ENCODE peak calls at places on chromosomes 6 and 20, in five cellular contexts. One of them, this sample, is unnamed. For H3K4me1, the result is how much of the 10 kb centered on the place peaks cover.

GRCh38 chr6:11780097-11780428 is 1.5 kb upstream of the ADTRP start:
- DNase-seq in naive thymus-derived CD4-positive, alpha-beta T cell: no peak
- DNase-seq in vagina: no peak
- DNase-seq in neuronal stem cell: no peak
- DNase-seq in DND-41: no peak
- DNase-seq in this sample: no peak

GRCh38 chr6:40999498-41000070 is 39.4 kb downstream of the UNC5CL start:
- DNase-seq in naive thymus-derived CD4-positive, alpha-beta T cell: no peak
- DNase-seq in vagina: no peak
- DNase-seq in neuronal stem cell: no peak
- DNase-seq in DND-41: peak
- DNase-seq in this sample: no peak

GRCh38 chr6:116616757-116617093 is 446 bp downstream of the RSPH4A start:
- DNase-seq in naive thymus-derived CD4-positive, alpha-beta T cell: peak
- DNase-seq in vagina: no peak
- DNase-seq in neuronal stem cell: no peak
- DNase-seq in DND-41: no peak
- DNase-seq in this sample: peak

GRCh38 chr6:56040271-56040670 is 164.9 kb upstream of the BMP5 start:
- DNase-seq in naive thymus-derived CD4-positive, alpha-beta T cell: no peak
- DNase-seq in vagina: no peak
- DNase-seq in neuronal stem cell: no peak
- DNase-seq in DND-41: no peak
- DNase-seq in this sample: no peak

GRCh38 chr6:96157018-96157565 is 141.3 kb downstream of the FUT9 start:
- DNase-seq in naive thymus-derived CD4-positive, alpha-beta T cell: no peak
- DNase-seq in vagina: no peak
- DNase-seq in neuronal stem cell: no peak
- DNase-seq in DND-41: no peak
- DNase-seq in this sample: no peak

GRCh38 chr20:35292504-35293285 is 470 bp upstream of the FAM83C start:
- DNase-seq in naive thymus-derived CD4-positive, alpha-beta T cell: no peak
- DNase-seq in vagina: no peak
- DNase-seq in neuronal stem cell: no peak
- DNase-seq in DND-41: no peak
- DNase-seq in this sample: no peak

GRCh38 chr6:44126320-44127149 is 717 bp downstream of the MRPL14 start:
- DNase-seq in naive thymus-derived CD4-positive, alpha-beta T cell: peak
- DNase-seq in vagina: no peak
- DNase-seq in neuronal stem cell: peak
- DNase-seq in DND-41: peak
- DNase-seq in this sample: peak

GRCh38 chr20:237479-237878 is 10.4 kb downstream of the DEFB129 start:
- DNase-seq in naive thymus-derived CD4-positive, alpha-beta T cell: peak
- DNase-seq in vagina: no peak
- DNase-seq in neuronal stem cell: no peak
- DNase-seq in DND-41: no peak
- DNase-seq in this sample: no peak

GRCh38 chr20:20594171-20594530 is 118.3 kb downstream of the RALGAPA2 start:
- DNase-seq in naive thymus-derived CD4-positive, alpha-beta T cell: no peak
- DNase-seq in vagina: no peak
- DNase-seq in neuronal stem cell: peak
- DNase-seq in DND-41: no peak
- DNase-seq in this sample: no peak

GRCh38 chr6:149895702-149896310 is 2.1 kb downstream of the RAET1E start:
- DNase-seq in naive thymus-derived CD4-positive, alpha-beta T cell: peak
- DNase-seq in vagina: no peak
- DNase-seq in neuronal stem cell: no peak
- DNase-seq in DND-41: peak
- DNase-seq in this sample: peak

GRCh38 chr6:82686719-82687118 is 323.1 kb downstream of the TPBG start:
- DNase-seq in naive thymus-derived CD4-positive, alpha-beta T cell: no peak
- DNase-seq in vagina: no peak
- DNase-seq in neuronal stem cell: no peak
- DNase-seq in DND-41: no peak
- DNase-seq in this sample: no peak

GRCh38 chr6:52285174-52286068 is 879 bp upstream of the MCM3 start:
- DNase-seq in naive thymus-derived CD4-positive, alpha-beta T cell: no peak
- DNase-seq in vagina: no peak
- DNase-seq in neuronal stem cell: no peak
- DNase-seq in DND-41: no peak
- DNase-seq in this sample: no peak

GRCh38 chr20:1241456-1241855 is 15.6 kb downstream of the RAD21L1 start:
- DNase-seq in naive thymus-derived CD4-positive, alpha-beta T cell: no peak
- DNase-seq in vagina: no peak
- DNase-seq in neuronal stem cell: no peak
- DNase-seq in DND-41: no peak
- DNase-seq in this sample: no peak

GRCh38 chr6:38876470-38876869 is 161.4 kb downstream of the DNAH8 start:
- DNase-seq in naive thymus-derived CD4-positive, alpha-beta T cell: peak
- DNase-seq in vagina: no peak
- DNase-seq in neuronal stem cell: no peak
- DNase-seq in DND-41: peak
- DNase-seq in this sample: peak

GRCh38 chr6:40778186-40778585 is 191.0 kb upstream of the LRFN2 start:
- DNase-seq in naive thymus-derived CD4-positive, alpha-beta T cell: no peak
- DNase-seq in vagina: no peak
- DNase-seq in neuronal stem cell: no peak
- DNase-seq in DND-41: no peak
- DNase-seq in this sample: no peak

GRCh38 chr6:152089992-152090391 is 282.5 kb downstream of the ESR1 start:
- DNase-seq in naive thymus-derived CD4-positive, alpha-beta T cell: no peak
- DNase-seq in vagina: no peak
- DNase-seq in neuronal stem cell: no peak
- DNase-seq in DND-41: no peak
- DNase-seq in this sample: no peak

GRCh38 chr6:110053395-110054240 is 75.5 kb downstream of the GPR6 start:
- DNase-seq in naive thymus-derived CD4-positive, alpha-beta T cell: peak
- DNase-seq in vagina: peak
- DNase-seq in neuronal stem cell: peak
- DNase-seq in DND-41: peak
- DNase-seq in this sample: peak

GRCh38 chr20:44017905-44018683 is 103.4 kb downstream of the TOX2 start:
- DNase-seq in naive thymus-derived CD4-positive, alpha-beta T cell: no peak
- DNase-seq in vagina: no peak
- DNase-seq in neuronal stem cell: no peak
- DNase-seq in DND-41: peak
- DNase-seq in this sample: no peak

GRCh38 chr20:34240698-34241615 is at the start of gene ASIP:
- DNase-seq in naive thymus-derived CD4-positive, alpha-beta T cell: peak
- DNase-seq in vagina: no peak
- DNase-seq in neuronal stem cell: no peak
- DNase-seq in DND-41: peak
- DNase-seq in this sample: no peak

GRCh38 chr6:106626485-106626884 is 2.8 kb downstream of the RTN4IP1 start:
- DNase-seq in naive thymus-derived CD4-positive, alpha-beta T cell: no peak
- DNase-seq in vagina: no peak
- DNase-seq in neuronal stem cell: no peak
- DNase-seq in DND-41: no peak
- DNase-seq in this sample: no peak

GRCh38 chr6:155493694-155494143 is 38.1 kb upstream of the NOX3 start:
- DNase-seq in naive thymus-derived CD4-positive, alpha-beta T cell: no peak
- DNase-seq in vagina: no peak
- DNase-seq in neuronal stem cell: no peak
- DNase-seq in DND-41: no peak
- DNase-seq in this sample: no peak

GRCh38 chr6:94636780-94637385 is 940.5 kb upstream of the MANEA start:
- DNase-seq in naive thymus-derived CD4-positive, alpha-beta T cell: no peak
- DNase-seq in vagina: no peak
- DNase-seq in neuronal stem cell: peak
- DNase-seq in DND-41: no peak
- DNase-seq in this sample: no peak

GRCh38 chr20:22797103-22797502 is 212.7 kb upstream of the FOXA2 start:
- DNase-seq in naive thymus-derived CD4-positive, alpha-beta T cell: no peak
- DNase-seq in vagina: no peak
- DNase-seq in neuronal stem cell: no peak
- DNase-seq in DND-41: no peak
- DNase-seq in this sample: no peak

GRCh38 chr6:31401403-31401802 is 2.0 kb upstream of the MICA start:
- DNase-seq in naive thymus-derived CD4-positive, alpha-beta T cell: no peak
- DNase-seq in vagina: no peak
- DNase-seq in neuronal stem cell: no peak
- DNase-seq in DND-41: peak
- DNase-seq in this sample: peak
- H3K4me1 ChIP-seq in naive thymus-derived CD4-positive, alpha-beta T cell: under half
- H3K4me1 ChIP-seq in vagina: half or more
- H3K4me1 ChIP-seq in neuronal stem cell: under half
- H3K4me1 ChIP-seq in DND-41: half or more
- H3K4me1 ChIP-seq in this sample: half or more

DNA sequence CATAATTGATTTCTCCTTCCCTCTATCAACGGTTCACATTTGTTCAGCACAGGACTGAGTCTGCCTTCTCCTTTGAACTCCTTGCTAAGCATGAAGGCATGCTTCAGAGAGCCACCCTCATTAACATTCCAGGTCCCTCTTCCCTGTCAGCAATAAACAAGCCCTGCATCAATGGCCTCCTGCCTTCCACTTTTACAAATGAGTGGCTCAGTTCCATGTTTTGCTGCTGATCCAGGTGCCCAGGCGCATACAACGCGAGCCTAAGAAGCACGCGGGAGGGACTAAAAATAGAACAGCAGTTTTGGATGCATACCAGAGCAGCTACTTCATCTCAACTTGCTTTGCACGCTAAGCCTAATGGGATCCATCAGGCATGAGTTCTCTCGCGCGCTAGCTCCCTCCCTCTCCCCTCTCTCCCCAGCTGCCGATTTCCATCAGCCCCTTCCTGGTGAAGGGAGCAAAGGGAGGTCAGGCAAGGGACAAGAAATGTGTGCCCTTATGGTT is 53.4 kb downstream of the TRAF3IP2 start:
- DNase-seq in naive thymus-derived CD4-positive, alpha-beta T cell: no peak
- DNase-seq in vagina: no peak
- DNase-seq in neuronal stem cell: peak
- DNase-seq in DND-41: no peak
- DNase-seq in this sample: no peak
- H3K4me1 ChIP-seq in naive thymus-derived CD4-positive, alpha-beta T cell: under half
- H3K4me1 ChIP-seq in vagina: half or more
- H3K4me1 ChIP-seq in neuronal stem cell: under half
- H3K4me1 ChIP-seq in DND-41: under half
- H3K4me1 ChIP-seq in this sample: under half

GRCh38 chr6:7159790-7160525 is 52.2 kb downstream of the RREB1 start:
- DNase-seq in naive thymus-derived CD4-positive, alpha-beta T cell: no peak
- DNase-seq in vagina: no peak
- DNase-seq in neuronal stem cell: no peak
- DNase-seq in DND-41: no peak
- DNase-seq in this sample: no peak

GRCh38 chr6:7164536-7165001 is 56.8 kb downstream of the RREB1 start:
- DNase-seq in naive thymus-derived CD4-positive, alpha-beta T cell: no peak
- DNase-seq in vagina: no peak
- DNase-seq in neuronal stem cell: no peak
- DNase-seq in DND-41: no peak
- DNase-seq in this sample: no peak

GRCh38 chr6:7163661-7164071 is 55.9 kb downstream of the RREB1 start:
- DNase-seq in naive thymus-derived CD4-positive, alpha-beta T cell: no peak
- DNase-seq in vagina: no peak
- DNase-seq in neuronal stem cell: no peak
- DNase-seq in DND-41: no peak
- DNase-seq in this sample: no peak

GRCh38 chr6:7161253-7161623 is 53.5 kb downstream of the RREB1 start:
- DNase-seq in naive thymus-derived CD4-positive, alpha-beta T cell: no peak
- DNase-seq in vagina: no peak
- DNase-seq in neuronal stem cell: no peak
- DNase-seq in DND-41: no peak
- DNase-seq in this sample: no peak

GRCh38 chr6:7161845-7162244 is 54.1 kb downstream of the RREB1 start:
- DNase-seq in naive thymus-derived CD4-positive, alpha-beta T cell: no peak
- DNase-seq in vagina: no peak
- DNase-seq in neuronal stem cell: no peak
- DNase-seq in DND-41: no peak
- DNase-seq in this sample: no peak
- H3K4me1 ChIP-seq in naive thymus-derived CD4-positive, alpha-beta T cell: under half
- H3K4me1 ChIP-seq in vagina: half or more
- H3K4me1 ChIP-seq in neuronal stem cell: under half
- H3K4me1 ChIP-seq in DND-41: under half
- H3K4me1 ChIP-seq in this sample: under half

GRCh38 chr20:46724343-46724959 is 15.0 kb downstream of the SLC2A10 start:
- DNase-seq in naive thymus-derived CD4-positive, alpha-beta T cell: no peak
- DNase-seq in vagina: no peak
- DNase-seq in neuronal stem cell: no peak
- DNase-seq in DND-41: no peak
- DNase-seq in this sample: no peak
- H3K4me1 ChIP-seq in naive thymus-derived CD4-positive, alpha-beta T cell: under half
- H3K4me1 ChIP-seq in vagina: under half
- H3K4me1 ChIP-seq in neuronal stem cell: under half
- H3K4me1 ChIP-seq in DND-41: under half
- H3K4me1 ChIP-seq in this sample: under half

DNA sequence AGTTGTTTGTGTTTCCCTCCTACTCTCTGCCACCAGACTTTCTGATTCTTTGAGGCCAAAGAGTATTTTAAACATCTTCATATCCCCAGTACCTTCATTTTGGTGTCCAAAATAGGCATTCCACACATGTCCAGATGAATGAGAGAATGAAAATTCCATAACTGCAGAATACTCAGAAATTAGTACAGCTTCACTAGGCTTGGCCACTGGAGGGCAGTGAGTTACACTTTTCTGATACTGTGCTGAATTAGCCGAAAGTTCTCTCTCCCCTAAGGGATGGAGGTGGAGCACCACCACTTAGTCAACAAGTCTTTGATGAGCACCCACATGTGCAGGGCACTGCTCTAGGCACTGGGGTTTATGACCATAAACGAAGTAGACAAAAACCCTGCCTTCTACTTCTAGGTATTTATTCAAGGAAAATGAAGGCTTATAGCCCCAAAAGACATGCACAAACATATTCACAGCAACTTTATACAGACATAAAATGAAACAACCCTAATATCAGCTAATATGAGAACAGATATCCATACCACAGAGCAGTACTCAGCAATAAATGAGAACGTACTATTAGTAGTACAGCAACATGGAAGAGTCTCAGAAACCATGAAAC is 46.1 kb upstream of the TMEM217 start:
- DNase-seq in naive thymus-derived CD4-positive, alpha-beta T cell: no peak
- DNase-seq in vagina: no peak
- DNase-seq in neuronal stem cell: no peak
- DNase-seq in DND-41: peak
- DNase-seq in this sample: no peak
- H3K4me1 ChIP-seq in naive thymus-derived CD4-positive, alpha-beta T cell: under half
- H3K4me1 ChIP-seq in vagina: under half
- H3K4me1 ChIP-seq in neuronal stem cell: under half
- H3K4me1 ChIP-seq in DND-41: under half
- H3K4me1 ChIP-seq in this sample: under half